ENCODE peak calls at places on chromosomes 11 and 22, in seven cellular contexts. K is natural killer cell, A is thoracic aorta, G is progenitor cell of endocrine pancreas, J is fibroblast of pulmonary artery, Z is heart right ventricle, S is mucosa of descending colon. V is an unnamed sample.

GRCh38 chr11:107018902-107019493 is 722 bp upstream of the GUCY1A2 start:
- DNase-seq in K (no peak), A (no peak), G (peak), J (peak), Z (peak), S (peak), V (no peak)

GRCh38 chr11:34748036-34748435 is 127.1 kb downstream of the EHF start:
- DNase-seq in K (no peak), A (no peak), G (no peak), J (no peak), Z (no peak), S (no peak), V (no peak)

GRCh38 chr11:110522456-110522855 is 92.7 kb downstream of the FDX1 start:
- DNase-seq in K (no peak), A (no peak), G (no peak), J (no peak), Z (no peak), S (no peak), V (no peak)

GRCh38 chr11:64870893-64871849 is 7.2 kb downstream of the EHD1 start:
- DNase-seq in K (no peak), A (no peak), G (no peak), J (no peak), Z (no peak), S (peak), V (no peak)

GRCh38 chr22:49598338-49598737 is 229.3 kb downstream of the BRD1 start:
- DNase-seq in K (no peak), A (no peak), G (no peak), J (no peak), Z (no peak), S (no peak), V (no peak)

GRCh38 chr22:37675930-37676571 is 615 bp downstream of the LGALS1 start:
- DNase-seq in K (no peak), A (no peak), G (no peak), J (peak), Z (peak), S (peak), V (no peak)

GRCh38 chr11:108853864-108854263 is 189.0 kb downstream of the DDX10 start:
- DNase-seq in K (no peak), A (no peak), G (no peak), J (no peak), Z (peak), S (no peak), V (no peak)

GRCh38 chr11:135006800-135007199 is 594.8 kb upstream of the B3GAT1 start:
- DNase-seq in K (no peak), A (no peak), G (no peak), J (no peak), Z (no peak), S (no peak), V (no peak)

GRCh38 chr11:75383246-75383645 is 16.1 kb upstream of the RPS3 start:
- DNase-seq in K (peak), A (no peak), G (no peak), J (no peak), Z (no peak), S (no peak), V (no peak)

GRCh38 chr11:75022759-75023396 is 34.1 kb downstream of the NEU3 start:
- DNase-seq in K (peak), A (no peak), G (peak), J (peak), Z (peak), S (peak), V (peak)

GRCh38 chr11:109039611-109040010 is 374.7 kb downstream of the DDX10 start:
- DNase-seq in K (no peak), A (no peak), G (no peak), J (no peak), Z (no peak), S (no peak), V (no peak)

GRCh38 chr22:41914611-41915034 is 251 bp downstream of the SHISA8 start:
- DNase-seq in K (no peak), A (no peak), G (no peak), J (no peak), Z (no peak), S (no peak), V (no peak)

GRCh38 chr11:104361975-104362374 is 198.0 kb upstream of the PDGFD start:
- DNase-seq in K (no peak), A (no peak), G (no peak), J (no peak), Z (no peak), S (no peak), V (no peak)

GRCh38 chr11:16605440-16605970 is 132.9 kb upstream of the C11orf58 start:
- DNase-seq in K (no peak), A (no peak), G (no peak), J (peak), Z (peak), S (peak), V (no peak)

GRCh38 chr22:37564111-37564711 is 3.9 kb downstream of the CDC42EP1 start:
- DNase-seq in K (no peak), A (no peak), G (no peak), J (peak), Z (no peak), S (no peak), V (no peak)

GRCh38 chr22:23751441-23751996 is 607 bp upstream of the ZNF70 start:
- DNase-seq in K (no peak), A (no peak), G (no peak), J (no peak), Z (no peak), S (peak), V (no peak)

GRCh38 chr11:88337342-88338222 is at the start of gene CTSC:
- DNase-seq in K (peak), A (peak), G (peak), J (peak), Z (peak), S (peak), V (peak)
- TF ChIP-seq CTCF in K (no peak), A (no peak), G (peak), J (no peak), Z (no peak), S (no peak), V (no peak)

DNA sequence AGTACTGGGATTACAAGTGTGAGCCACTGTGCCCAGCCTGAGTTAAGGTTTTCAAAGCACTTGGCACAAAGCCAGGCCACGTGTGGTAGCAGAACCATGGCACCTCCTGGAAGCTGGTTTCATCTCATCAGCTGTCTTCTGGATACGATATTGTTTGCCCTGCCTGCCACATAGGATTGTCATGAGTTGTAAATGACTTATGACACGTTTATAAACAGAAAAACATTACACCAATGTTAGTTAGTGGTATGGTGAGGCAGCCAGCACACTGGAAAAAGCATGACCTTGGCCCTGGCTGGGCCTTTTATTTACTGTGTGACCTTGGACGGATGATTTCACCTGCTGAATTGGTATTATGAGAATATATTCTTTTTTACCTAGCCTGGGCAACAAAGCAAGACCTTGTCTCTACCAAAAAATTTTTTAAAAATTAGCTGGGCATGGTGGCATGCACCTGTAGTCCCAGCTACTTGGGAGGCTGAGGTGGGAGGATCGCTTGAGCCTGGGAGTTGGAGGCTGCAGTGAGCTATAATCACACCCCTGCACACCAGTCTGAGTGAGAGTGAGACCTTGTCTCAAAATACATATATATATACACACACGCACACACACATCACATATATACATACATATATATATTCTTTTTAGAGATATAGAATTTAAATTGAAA is 24.0 kb upstream of the MYH9 start:
- DNase-seq in K (no peak), A (no peak), G (no peak), J (no peak), Z (no peak), S (no peak), V (no peak)
- TF ChIP-seq CTCF in K (no peak), A (no peak), G (no peak), J (no peak), Z (no peak), S (no peak), V (no peak)

GRCh38 chr11:19237381-19237780 is 3.4 kb downstream of the E2F8 start:
- DNase-seq in K (no peak), A (no peak), G (no peak), J (no peak), Z (no peak), S (no peak), V (no peak)
- TF ChIP-seq CTCF in K (no peak), A (no peak), G (no peak), J (no peak), Z (no peak), S (no peak), V (no peak)

GRCh38 chr11:102539567-102539966 is 9.0 kb upstream of the MMP7 start:
- DNase-seq in K (no peak), A (no peak), G (no peak), J (no peak), Z (no peak), S (no peak), V (no peak)

GRCh38 chr11:102528618-102529017 is 1.9 kb downstream of the MMP7 start:
- DNase-seq in K (no peak), A (no peak), G (no peak), J (no peak), Z (no peak), S (no peak), V (no peak)

GRCh38 chr11:102530558-102530957 is at the start of gene MMP7:
- DNase-seq in K (no peak), A (no peak), G (no peak), J (peak), Z (no peak), S (no peak), V (no peak)

GRCh38 chr11:102534261-102534872 is 3.8 kb upstream of the MMP7 start:
- DNase-seq in K (no peak), A (no peak), G (no peak), J (no peak), Z (no peak), S (no peak), V (no peak)
- TF ChIP-seq CTCF in K (no peak), A (no peak), G (no peak), J (peak), Z (no peak), S (no peak), V (no peak)

GRCh38 chr22:44335903-44336803 is 23.4 kb upstream of the SHISAL1 start:
- DNase-seq in K (no peak), A (no peak), G (no peak), J (no peak), Z (no peak), S (no peak), V (no peak)
- TF ChIP-seq CTCF in K (no peak), A (no peak), G (no peak), J (no peak), Z (no peak), S (no peak), V (no peak)

DNA sequence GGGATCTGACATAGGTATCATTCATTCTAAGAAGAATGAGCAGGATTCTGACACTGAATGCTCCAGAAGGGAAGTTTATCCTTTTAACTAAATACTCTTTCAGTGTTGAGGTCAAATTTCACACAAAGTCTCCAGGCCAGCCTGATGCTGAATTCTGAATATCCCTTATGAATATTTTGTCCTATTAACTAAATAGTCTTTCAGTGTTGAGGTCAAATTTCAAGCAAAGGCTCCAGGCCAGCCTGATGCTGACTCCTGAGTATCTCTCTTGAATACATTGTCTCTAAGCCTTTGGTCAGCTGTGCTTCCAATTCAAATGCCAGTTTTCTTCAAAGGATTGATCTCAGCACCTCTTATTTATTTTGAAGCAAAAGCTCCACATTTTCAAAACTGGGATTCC is 676.8 kb downstream of the NTM start:
- DNase-seq in K (no peak), A (no peak), G (no peak), J (no peak), Z (no peak), S (no peak), V (no peak)
- TF ChIP-seq CTCF in K (no peak), A (no peak), G (no peak), J (no peak), Z (no peak), S (no peak), V (no peak)

GRCh38 chr11:118694185-118694584 is 14.7 kb upstream of the TREH start:
- DNase-seq in K (no peak), A (no peak), G (no peak), J (no peak), Z (no peak), S (no peak), V (no peak)

GRCh38 chr11:118699508-118700220 is 20.2 kb upstream of the TREH start:
- DNase-seq in K (peak), A (no peak), G (no peak), J (no peak), Z (no peak), S (no peak), V (no peak)

GRCh38 chr11:118697346-118697745 is 17.9 kb upstream of the TREH start:
- DNase-seq in K (no peak), A (no peak), G (no peak), J (no peak), Z (no peak), S (no peak), V (no peak)

GRCh38 chr11:118694771-118695170 is 15.3 kb upstream of the TREH start:
- DNase-seq in K (no peak), A (no peak), G (no peak), J (no peak), Z (no peak), S (no peak), V (no peak)

DNA sequence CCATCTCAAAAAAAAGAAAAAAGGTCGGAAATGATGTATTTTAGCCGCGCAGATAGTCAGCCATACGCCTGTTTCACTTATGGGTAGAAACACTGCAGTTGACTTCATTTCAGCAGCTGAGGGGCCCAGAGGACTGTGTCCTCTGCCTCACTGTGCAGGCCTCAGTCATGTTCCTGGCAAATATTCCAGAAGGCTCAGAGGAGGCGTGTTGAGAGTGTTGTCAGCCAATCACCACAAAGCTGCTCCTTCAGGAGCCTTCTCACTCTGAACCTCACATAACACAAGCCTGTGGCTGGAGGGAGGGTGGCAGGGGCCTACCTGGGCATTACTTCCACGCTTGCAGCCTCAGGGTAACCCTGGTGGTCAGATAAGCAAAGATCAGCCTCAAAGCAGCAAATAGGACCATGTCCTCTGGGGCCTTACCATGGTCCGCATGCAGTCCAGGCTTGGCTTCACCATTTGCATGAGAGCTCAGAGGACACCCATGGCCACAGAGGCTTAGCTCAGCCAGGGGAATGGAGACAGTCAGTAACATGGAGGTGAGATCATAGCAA is 17.3 kb upstream of the TREH start:
- DNase-seq in K (no peak), A (no peak), G (no peak), J (no peak), Z (no peak), S (no peak), V (no peak)
- TF ChIP-seq CTCF in K (no peak), A (no peak), G (peak), J (no peak), Z (no peak), S (no peak), V (no peak)

GRCh38 chr22:46296257-46297150 is at the start of gene GTSE1:
- DNase-seq in K (peak), A (peak), G (peak), J (peak), Z (peak), S (peak), V (peak)
- TF ChIP-seq CTCF in K (peak), A (no peak), G (no peak), J (no peak), Z (peak), S (peak), V (no peak)

DNA sequence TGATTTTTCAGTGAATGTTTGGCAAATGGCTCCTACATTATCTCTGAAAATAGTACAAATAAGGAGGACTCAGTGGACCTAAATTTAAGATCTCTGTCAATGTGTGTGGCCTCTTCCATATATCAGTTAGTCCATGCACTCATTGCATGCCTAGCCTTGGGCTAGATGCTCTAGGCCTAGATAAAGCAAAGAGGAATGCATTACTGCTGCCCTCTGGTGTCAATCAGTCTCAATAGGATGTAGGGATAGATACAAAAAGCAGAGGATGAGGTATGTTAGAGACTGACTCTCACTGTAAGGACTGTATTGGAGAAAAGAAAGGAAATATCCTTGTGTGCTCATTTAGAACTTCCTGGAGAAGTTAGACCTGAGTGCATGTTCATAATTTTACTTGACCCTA is 42.0 kb downstream of the MS4A2 start:
- DNase-seq in K (no peak), A (no peak), G (no peak), J (peak), Z (no peak), S (no peak), V (no peak)
- TF ChIP-seq CTCF in K (no peak), A (no peak), G (peak), J (no peak), Z (peak), S (no peak), V (peak)

V was measured in CD14-positive monocyte.